ENCODE peak calls at places on chromosome 21, in eight cellular contexts. One of them, this sample, is unnamed.

GRCh38 chr21:27693376-27693775 is 726.5 kb upstream of the ADAMTS5 start:
- DNase-seq in HTR-8/SVneo: peak
- DNase-seq in EL: peak
- DNase-seq in HL-60: no peak
- DNase-seq in brain microvascular endothelial cell: peak
- DNase-seq in activated CD4-positive, alpha-beta T cell treated with anti-CD3 and anti-CD28 coated beads, Interleukin-2, amount 50 U/mL, for 1 hour: no peak
- DNase-seq in activated CD8-positive, alpha-beta memory T cell treated with anti-CD3 and anti-CD28 coated beads, Interleukin-2, amount 10 ng/mL, durations not matched to agents 7 days and 5 days: no peak
- DNase-seq in GM20000: no peak
- DNase-seq in this sample: no peak

GRCh38 chr21:33396966-33397365 is 6.2 kb upstream of the IFNGR2 start:
- DNase-seq in HTR-8/SVneo: no peak
- DNase-seq in EL: peak
- DNase-seq in HL-60: no peak
- DNase-seq in brain microvascular endothelial cell: peak
- DNase-seq in activated CD4-positive, alpha-beta T cell treated with anti-CD3 and anti-CD28 coated beads, Interleukin-2, amount 50 U/mL, for 1 hour: no peak
- DNase-seq in activated CD8-positive, alpha-beta memory T cell treated with anti-CD3 and anti-CD28 coated beads, Interleukin-2, amount 10 ng/mL, durations not matched to agents 7 days and 5 days: no peak
- DNase-seq in GM20000: no peak
- DNase-seq in this sample: no peak

GRCh38 chr21:37460196-37460595 is 93.6 kb downstream of the DYRK1A start:
- DNase-seq in HTR-8/SVneo: no peak
- DNase-seq in EL: no peak
- DNase-seq in HL-60: no peak
- DNase-seq in brain microvascular endothelial cell: no peak
- DNase-seq in activated CD4-positive, alpha-beta T cell treated with anti-CD3 and anti-CD28 coated beads, Interleukin-2, amount 50 U/mL, for 1 hour: no peak
- DNase-seq in activated CD8-positive, alpha-beta memory T cell treated with anti-CD3 and anti-CD28 coated beads, Interleukin-2, amount 10 ng/mL, durations not matched to agents 7 days and 5 days: no peak
- DNase-seq in GM20000: no peak
- DNase-seq in this sample: no peak

GRCh38 chr21:16082038-16082816 is 352.4 kb downstream of the USP25 start:
- DNase-seq in HTR-8/SVneo: no peak
- DNase-seq in EL: peak
- DNase-seq in HL-60: no peak
- DNase-seq in brain microvascular endothelial cell: no peak
- DNase-seq in activated CD4-positive, alpha-beta T cell treated with anti-CD3 and anti-CD28 coated beads, Interleukin-2, amount 50 U/mL, for 1 hour: no peak
- DNase-seq in activated CD8-positive, alpha-beta memory T cell treated with anti-CD3 and anti-CD28 coated beads, Interleukin-2, amount 10 ng/mL, durations not matched to agents 7 days and 5 days: no peak
- DNase-seq in GM20000: no peak
- DNase-seq in this sample: peak

GRCh38 chr21:39533545-39534226 is 79.1 kb upstream of the B3GALT5 start:
- DNase-seq in HTR-8/SVneo: no peak
- DNase-seq in EL: no peak
- DNase-seq in HL-60: no peak
- DNase-seq in brain microvascular endothelial cell: no peak
- DNase-seq in activated CD4-positive, alpha-beta T cell treated with anti-CD3 and anti-CD28 coated beads, Interleukin-2, amount 50 U/mL, for 1 hour: no peak
- DNase-seq in activated CD8-positive, alpha-beta memory T cell treated with anti-CD3 and anti-CD28 coated beads, Interleukin-2, amount 10 ng/mL, durations not matched to agents 7 days and 5 days: no peak
- DNase-seq in GM20000: no peak
- DNase-seq in this sample: no peak

GRCh38 chr21:38671716-38672115 is 134.0 kb upstream of the ETS2 start:
- DNase-seq in HTR-8/SVneo: no peak
- DNase-seq in EL: no peak
- DNase-seq in HL-60: no peak
- DNase-seq in brain microvascular endothelial cell: no peak
- DNase-seq in activated CD4-positive, alpha-beta T cell treated with anti-CD3 and anti-CD28 coated beads, Interleukin-2, amount 50 U/mL, for 1 hour: no peak
- DNase-seq in activated CD8-positive, alpha-beta memory T cell treated with anti-CD3 and anti-CD28 coated beads, Interleukin-2, amount 10 ng/mL, durations not matched to agents 7 days and 5 days: no peak
- DNase-seq in GM20000: no peak
- DNase-seq in this sample: no peak

GRCh38 chr21:39125752-39126485 is 57.3 kb downstream of the PSMG1 start:
- DNase-seq in HTR-8/SVneo: peak
- DNase-seq in EL: peak
- DNase-seq in HL-60: peak
- DNase-seq in brain microvascular endothelial cell: peak
- DNase-seq in activated CD4-positive, alpha-beta T cell treated with anti-CD3 and anti-CD28 coated beads, Interleukin-2, amount 50 U/mL, for 1 hour: no peak
- DNase-seq in activated CD8-positive, alpha-beta memory T cell treated with anti-CD3 and anti-CD28 coated beads, Interleukin-2, amount 10 ng/mL, durations not matched to agents 7 days and 5 days: peak
- DNase-seq in GM20000: peak
- DNase-seq in this sample: peak

GRCh38 chr21:46550511-46550941 is 54.4 kb downstream of the S100B start:
- DNase-seq in HTR-8/SVneo: no peak
- DNase-seq in EL: no peak
- DNase-seq in HL-60: no peak
- DNase-seq in brain microvascular endothelial cell: no peak
- DNase-seq in activated CD4-positive, alpha-beta T cell treated with anti-CD3 and anti-CD28 coated beads, Interleukin-2, amount 50 U/mL, for 1 hour: peak
- DNase-seq in activated CD8-positive, alpha-beta memory T cell treated with anti-CD3 and anti-CD28 coated beads, Interleukin-2, amount 10 ng/mL, durations not matched to agents 7 days and 5 days: peak
- DNase-seq in GM20000: no peak
- DNase-seq in this sample: no peak

GRCh38 chr21:23574932-23575331 is 2032.3 kb downstream of the MRPL39 start:
- DNase-seq in HTR-8/SVneo: no peak
- DNase-seq in EL: no peak
- DNase-seq in HL-60: no peak
- DNase-seq in brain microvascular endothelial cell: no peak
- DNase-seq in activated CD4-positive, alpha-beta T cell treated with anti-CD3 and anti-CD28 coated beads, Interleukin-2, amount 50 U/mL, for 1 hour: no peak
- DNase-seq in activated CD8-positive, alpha-beta memory T cell treated with anti-CD3 and anti-CD28 coated beads, Interleukin-2, amount 10 ng/mL, durations not matched to agents 7 days and 5 days: no peak
- DNase-seq in GM20000: no peak
- DNase-seq in this sample: no peak

GRCh38 chr21:34992736-34993135 is 56.4 kb downstream of the RUNX1 start:
- DNase-seq in HTR-8/SVneo: no peak
- DNase-seq in EL: no peak
- DNase-seq in HL-60: no peak
- DNase-seq in brain microvascular endothelial cell: no peak
- DNase-seq in activated CD4-positive, alpha-beta T cell treated with anti-CD3 and anti-CD28 coated beads, Interleukin-2, amount 50 U/mL, for 1 hour: no peak
- DNase-seq in activated CD8-positive, alpha-beta memory T cell treated with anti-CD3 and anti-CD28 coated beads, Interleukin-2, amount 10 ng/mL, durations not matched to agents 7 days and 5 days: no peak
- DNase-seq in GM20000: no peak
- DNase-seq in this sample: no peak

GRCh38 chr21:33587792-33588484 is 546 bp downstream of the DONSON start:
- DNase-seq in HTR-8/SVneo: peak
- DNase-seq in EL: peak
- DNase-seq in HL-60: peak
- DNase-seq in brain microvascular endothelial cell: peak
- DNase-seq in activated CD4-positive, alpha-beta T cell treated with anti-CD3 and anti-CD28 coated beads, Interleukin-2, amount 50 U/mL, for 1 hour: no peak
- DNase-seq in activated CD8-positive, alpha-beta memory T cell treated with anti-CD3 and anti-CD28 coated beads, Interleukin-2, amount 10 ng/mL, durations not matched to agents 7 days and 5 days: peak
- DNase-seq in GM20000: no peak
- DNase-seq in this sample: peak

GRCh38 chr21:44438531-44439210 is 16.6 kb upstream of the LRRC3 start:
- DNase-seq in HTR-8/SVneo: no peak
- DNase-seq in EL: no peak
- DNase-seq in HL-60: no peak
- DNase-seq in brain microvascular endothelial cell: no peak
- DNase-seq in activated CD4-positive, alpha-beta T cell treated with anti-CD3 and anti-CD28 coated beads, Interleukin-2, amount 50 U/mL, for 1 hour: no peak
- DNase-seq in activated CD8-positive, alpha-beta memory T cell treated with anti-CD3 and anti-CD28 coated beads, Interleukin-2, amount 10 ng/mL, durations not matched to agents 7 days and 5 days: no peak
- DNase-seq in GM20000: no peak
- DNase-seq in this sample: no peak

GRCh38 chr21:44920694-44921604 is at the start of gene ITGB2:
- DNase-seq in HTR-8/SVneo: no peak
- DNase-seq in EL: no peak
- DNase-seq in HL-60: peak
- DNase-seq in brain microvascular endothelial cell: no peak
- DNase-seq in activated CD4-positive, alpha-beta T cell treated with anti-CD3 and anti-CD28 coated beads, Interleukin-2, amount 50 U/mL, for 1 hour: peak
- DNase-seq in activated CD8-positive, alpha-beta memory T cell treated with anti-CD3 and anti-CD28 coated beads, Interleukin-2, amount 10 ng/mL, durations not matched to agents 7 days and 5 days: peak
- DNase-seq in GM20000: peak
- DNase-seq in this sample: no peak

GRCh38 chr21:43727571-43728466 is 8.9 kb downstream of the PDXK start:
- DNase-seq in HTR-8/SVneo: no peak
- DNase-seq in EL: peak
- DNase-seq in HL-60: peak
- DNase-seq in brain microvascular endothelial cell: no peak
- DNase-seq in activated CD4-positive, alpha-beta T cell treated with anti-CD3 and anti-CD28 coated beads, Interleukin-2, amount 50 U/mL, for 1 hour: no peak
- DNase-seq in activated CD8-positive, alpha-beta memory T cell treated with anti-CD3 and anti-CD28 coated beads, Interleukin-2, amount 10 ng/mL, durations not matched to agents 7 days and 5 days: no peak
- DNase-seq in GM20000: no peak
- DNase-seq in this sample: no peak

GRCh38 chr21:20946701-20947100 is 51.5 kb upstream of the NCAM2 start:
- DNase-seq in HTR-8/SVneo: no peak
- DNase-seq in EL: no peak
- DNase-seq in HL-60: no peak
- DNase-seq in brain microvascular endothelial cell: no peak
- DNase-seq in activated CD4-positive, alpha-beta T cell treated with anti-CD3 and anti-CD28 coated beads, Interleukin-2, amount 50 U/mL, for 1 hour: no peak
- DNase-seq in activated CD8-positive, alpha-beta memory T cell treated with anti-CD3 and anti-CD28 coated beads, Interleukin-2, amount 10 ng/mL, durations not matched to agents 7 days and 5 days: no peak
- DNase-seq in GM20000: no peak
- DNase-seq in this sample: no peak

GRCh38 chr21:46149205-46149901 is 6.0 kb downstream of the FTCD start:
- DNase-seq in HTR-8/SVneo: no peak
- DNase-seq in EL: no peak
- DNase-seq in HL-60: no peak
- DNase-seq in brain microvascular endothelial cell: no peak
- DNase-seq in activated CD4-positive, alpha-beta T cell treated with anti-CD3 and anti-CD28 coated beads, Interleukin-2, amount 50 U/mL, for 1 hour: no peak
- DNase-seq in activated CD8-positive, alpha-beta memory T cell treated with anti-CD3 and anti-CD28 coated beads, Interleukin-2, amount 10 ng/mL, durations not matched to agents 7 days and 5 days: no peak
- DNase-seq in GM20000: no peak
- DNase-seq in this sample: no peak

GRCh38 chr21:25689226-25689625 is 45.5 kb downstream of the ATP5PF start:
- DNase-seq in HTR-8/SVneo: no peak
- DNase-seq in EL: no peak
- DNase-seq in HL-60: no peak
- DNase-seq in brain microvascular endothelial cell: peak
- DNase-seq in activated CD4-positive, alpha-beta T cell treated with anti-CD3 and anti-CD28 coated beads, Interleukin-2, amount 50 U/mL, for 1 hour: no peak
- DNase-seq in activated CD8-positive, alpha-beta memory T cell treated with anti-CD3 and anti-CD28 coated beads, Interleukin-2, amount 10 ng/mL, durations not matched to agents 7 days and 5 days: no peak
- DNase-seq in GM20000: no peak
- DNase-seq in this sample: no peak

GRCh38 chr21:44290327-44291077 is 4.8 kb downstream of the AIRE start:
- DNase-seq in HTR-8/SVneo: no peak
- DNase-seq in EL: no peak
- DNase-seq in HL-60: no peak
- DNase-seq in brain microvascular endothelial cell: no peak
- DNase-seq in activated CD4-positive, alpha-beta T cell treated with anti-CD3 and anti-CD28 coated beads, Interleukin-2, amount 50 U/mL, for 1 hour: no peak
- DNase-seq in activated CD8-positive, alpha-beta memory T cell treated with anti-CD3 and anti-CD28 coated beads, Interleukin-2, amount 10 ng/mL, durations not matched to agents 7 days and 5 days: no peak
- DNase-seq in GM20000: no peak
- DNase-seq in this sample: no peak

GRCh38 chr21:37341254-37341960 is 25.2 kb upstream of the DYRK1A start:
- DNase-seq in HTR-8/SVneo: peak
- DNase-seq in EL: peak
- DNase-seq in HL-60: no peak
- DNase-seq in brain microvascular endothelial cell: no peak
- DNase-seq in activated CD4-positive, alpha-beta T cell treated with anti-CD3 and anti-CD28 coated beads, Interleukin-2, amount 50 U/mL, for 1 hour: no peak
- DNase-seq in activated CD8-positive, alpha-beta memory T cell treated with anti-CD3 and anti-CD28 coated beads, Interleukin-2, amount 10 ng/mL, durations not matched to agents 7 days and 5 days: no peak
- DNase-seq in GM20000: no peak
- DNase-seq in this sample: no peak

GRCh38 chr21:40186036-40186435 is 318.8 kb downstream of the PCP4 start:
- DNase-seq in HTR-8/SVneo: no peak
- DNase-seq in EL: peak
- DNase-seq in HL-60: no peak
- DNase-seq in brain microvascular endothelial cell: no peak
- DNase-seq in activated CD4-positive, alpha-beta T cell treated with anti-CD3 and anti-CD28 coated beads, Interleukin-2, amount 50 U/mL, for 1 hour: no peak
- DNase-seq in activated CD8-positive, alpha-beta memory T cell treated with anti-CD3 and anti-CD28 coated beads, Interleukin-2, amount 10 ng/mL, durations not matched to agents 7 days and 5 days: no peak
- DNase-seq in GM20000: no peak
- DNase-seq in this sample: no peak

GRCh38 chr21:38610573-38611251 is 112.4 kb upstream of the ERG start:
- DNase-seq in HTR-8/SVneo: no peak
- DNase-seq in EL: no peak
- DNase-seq in HL-60: peak
- DNase-seq in brain microvascular endothelial cell: no peak
- DNase-seq in activated CD4-positive, alpha-beta T cell treated with anti-CD3 and anti-CD28 coated beads, Interleukin-2, amount 50 U/mL, for 1 hour: no peak
- DNase-seq in activated CD8-positive, alpha-beta memory T cell treated with anti-CD3 and anti-CD28 coated beads, Interleukin-2, amount 10 ng/mL, durations not matched to agents 7 days and 5 days: no peak
- DNase-seq in GM20000: no peak
- DNase-seq in this sample: no peak

GRCh38 chr21:42785666-42786427 is 93.5 kb downstream of the WDR4 start:
- DNase-seq in HTR-8/SVneo: no peak
- DNase-seq in EL: no peak
- DNase-seq in HL-60: no peak
- DNase-seq in brain microvascular endothelial cell: no peak
- DNase-seq in activated CD4-positive, alpha-beta T cell treated with anti-CD3 and anti-CD28 coated beads, Interleukin-2, amount 50 U/mL, for 1 hour: no peak
- DNase-seq in activated CD8-positive, alpha-beta memory T cell treated with anti-CD3 and anti-CD28 coated beads, Interleukin-2, amount 10 ng/mL, durations not matched to agents 7 days and 5 days: no peak
- DNase-seq in GM20000: no peak
- DNase-seq in this sample: no peak

This sample was measured in NCI-H460.